ENCODE peak calls at places on chromosome 3, in nine cellular contexts. N is pancreas; T is CD8-positive, alpha-beta T cell; G is stomach; U is cardiac muscle cell; M is GM23338; W is heart left ventricle; R is adrenal gland; K is upper lobe of right lung. H is an unnamed sample.

GRCh38 chr3:165725296-165725695 is 111.9 kb downstream of the BCHE start:
- DNase-seq in W (no peak), M (no peak), N (no peak), T (no peak), K (no peak), R (no peak), U (no peak), G (no peak), H (no peak)

GRCh38 chr3:156619376-156619775 is 55.0 kb upstream of the TIPARP start:
- DNase-seq in R (no peak), T (no peak), U (no peak), K (no peak), W (no peak), G (no peak), M (no peak), N (no peak), H (no peak)

GRCh38 chr3:115071611-115072010 is 75.5 kb downstream of the ZBTB20 start:
- DNase-seq in M (no peak), T (no peak), R (no peak), W (no peak), N (no peak), U (no peak), K (no peak), G (no peak), H (no peak)

GRCh38 chr3:16243706-16244490 is 20.8 kb downstream of the DPH3 start:
- DNase-seq in W (peak; percentile 81), M (no peak), U (peak; percentile 58), T (no peak), G (no peak), R (no peak), N (no peak), K (no peak), H (no peak)

GRCh38 chr3:123883656-123884257 is 375 bp downstream of the MYLK start:
- DNase-seq in M (peak; percentile 69), G (no peak), N (peak; percentile 31), T (no peak), K (no peak), U (peak; percentile 34), R (no peak), W (no peak), H (no peak)

GRCh38 chr3:182241777-182242556 is 530.2 kb downstream of the SOX2 start:
- DNase-seq in W (peak; percentile 69), T (no peak), N (no peak), M (no peak), G (no peak), U (peak; percentile 42), R (peak; percentile 19), K (no peak), H (no peak)

GRCh38 chr3:196246612-196247308 is 30.4 kb downstream of the SLC51A start:
- DNase-seq in R (no peak), M (no peak), W (no peak), K (no peak), G (no peak), N (no peak), T (no peak), U (no peak), H (no peak)

GRCh38 chr3:52405066-52405465 is 39.8 kb downstream of the SEMA3G start:
- DNase-seq in K (peak; percentile 59), T (no peak), U (no peak), R (no peak), G (no peak), W (peak; percentile 16), N (no peak), M (no peak), H (no peak)

GRCh38 chr3:140216249-140216648 is 281.3 kb downstream of the CLSTN2 start:
- DNase-seq in M (peak; percentile 16), G (no peak), U (no peak), R (no peak), N (no peak), K (no peak), T (no peak), W (no peak), H (no peak)

GRCh38 chr3:15637131-15637951 is 35.8 kb downstream of the BTD start:
- DNase-seq in W (no peak), U (no peak), T (no peak), G (no peak), K (no peak), R (no peak), M (no peak), N (no peak), H (no peak)

GRCh38 chr3:47661121-47661752 is 82.6 kb upstream of the CSPG5 start:
- DNase-seq in N (peak; percentile 74), U (no peak), W (peak; percentile 33), T (no peak), G (no peak), R (no peak), K (no peak), M (no peak), H (no peak)

DNA sequence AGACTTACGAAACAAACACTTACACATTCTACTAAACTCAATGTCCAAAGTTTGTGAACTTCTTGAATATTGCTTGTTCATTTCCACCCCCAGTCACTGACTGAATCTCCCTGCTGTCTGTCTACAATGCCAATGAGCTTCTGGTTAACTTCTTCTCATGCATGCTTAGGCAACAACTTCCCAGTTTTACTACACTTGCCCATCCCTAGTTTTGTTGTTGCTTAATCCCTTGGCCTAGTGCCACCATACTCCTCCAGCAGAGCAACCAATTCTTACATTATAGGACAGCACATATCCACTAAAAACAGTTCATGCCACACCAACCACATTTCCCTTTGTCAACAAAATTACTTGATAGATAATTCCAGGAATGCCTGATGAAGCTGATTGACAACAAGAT is 40.9 kb upstream of the CCR2 start:
- DNase-seq in M (no peak), G (no peak), R (peak; percentile 33), U (no peak), K (no peak), N (no peak), T (no peak), W (peak; percentile 34), H (peak; percentile 29)
- H3K4me1 ChIP-seq in M (peaks cover 5% of the 10 kb centered on the region), G (no peaks in the 10 kb centered on the region), R (no peaks in the 10 kb centered on the region), U (no peaks in the 10 kb centered on the region), K (peaks cover 14% of the 10 kb centered on the region), N (no peaks in the 10 kb centered on the region), T (no peaks in the 10 kb centered on the region), W (no peaks in the 10 kb centered on the region), H (no peaks in the 10 kb centered on the region)

DNA sequence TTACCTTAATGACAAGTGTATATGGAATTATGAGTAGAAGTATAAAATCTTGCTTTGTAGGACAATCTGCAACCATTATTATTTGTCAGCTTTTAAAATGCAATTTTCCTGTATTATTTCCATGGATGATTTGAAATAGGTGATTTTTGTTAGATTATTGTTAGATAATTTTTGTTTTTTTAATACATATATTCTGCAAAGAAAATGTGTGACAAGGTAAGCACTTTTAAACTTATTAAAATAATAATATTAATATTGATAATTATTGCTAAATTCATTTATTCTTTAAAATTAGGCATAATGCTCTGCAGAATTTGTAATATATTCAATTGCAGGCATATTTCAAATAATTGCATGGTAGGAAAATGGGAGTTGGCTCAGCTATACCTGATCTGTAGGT is 329.5 kb downstream of the CADM2 start:
- DNase-seq in U (no peak), G (no peak), R (no peak), K (no peak), W (no peak), M (no peak), T (no peak), N (no peak), H (no peak)
- H3K27ac ChIP-seq in U (no peak overlapping the region), G (no peak overlapping the region), R (no peak overlapping the region), K (no peak overlapping the region), W (no peak overlapping the region), M (no peak overlapping the region), T (no peak overlapping the region), N (no peak overlapping the region), H (no peak overlapping the region)

GRCh38 chr3:129972301-129972700 is 2.2 kb upstream of the TRH start:
- DNase-seq in G (no peak), W (no peak), M (no peak), R (no peak), U (no peak), K (no peak), N (no peak), T (no peak), H (no peak)

GRCh38 chr3:129971368-129972052 is 3.0 kb upstream of the TRH start:
- DNase-seq in W (no peak), U (no peak), T (no peak), M (peak; percentile 81), N (no peak), R (no peak), K (no peak), G (no peak), H (no peak)

GRCh38 chr3:129973853-129974252 is 667 bp upstream of the TRH start:
- DNase-seq in U (no peak), G (no peak), R (no peak), N (no peak), K (no peak), T (no peak), W (no peak), M (no peak), H (no peak)

GRCh38 chr3:129967761-129968160 is 6.8 kb upstream of the TRH start:
- DNase-seq in K (no peak), N (no peak), R (no peak), G (no peak), M (no peak), W (no peak), T (no peak), U (no peak), H (no peak)

DNA sequence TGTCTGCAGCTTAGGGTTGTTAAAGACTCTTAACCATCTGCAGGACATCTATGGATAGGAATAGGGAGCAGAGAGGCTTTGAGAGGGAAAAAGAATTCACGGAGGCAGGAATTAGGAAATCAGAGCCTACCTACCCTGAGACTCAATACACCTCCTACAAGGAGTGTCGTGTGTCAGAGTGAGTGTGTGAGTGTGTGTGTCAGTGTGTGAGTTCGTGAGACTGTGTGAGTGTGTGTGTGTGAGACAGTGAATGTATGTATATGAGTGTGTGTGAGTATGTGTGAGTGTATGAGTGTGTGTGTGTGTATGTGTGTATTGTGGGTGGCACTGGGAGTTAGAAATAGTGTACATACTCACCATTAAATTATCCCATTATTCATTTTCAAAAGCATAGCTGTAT is 3.9 kb upstream of the TRH start:
- DNase-seq in R (no peak), W (no peak), N (no peak), M (no peak), G (no peak), K (no peak), T (no peak), U (no peak), H (no peak)
- H3K27me3 ChIP-seq in R (peaks cover 14% of the 10 kb centered on the region), W (peaks cover 21% of the 10 kb centered on the region), N (no peaks in the 10 kb centered on the region), M (peaks cover 97% of the 10 kb centered on the region), G (peaks cover 10% of the 10 kb centered on the region), K (peaks cover 25% of the 10 kb centered on the region), T (peaks cover 7% of the 10 kb centered on the region), U (peaks cover 70% of the 10 kb centered on the region), H (peaks cover 8% of the 10 kb centered on the region)

GRCh38 chr3:197953881-197954280 is 3.9 kb downstream of the RPL35A start:
- DNase-seq in M (no peak), N (no peak), K (no peak), W (peak; percentile 68), R (peak; percentile 67), U (peak; percentile 36), T (no peak), G (no peak), H (no peak)

GRCh38 chr3:197951392-197951990 is 1.5 kb downstream of the RPL35A start:
- DNase-seq in U (no peak), N (peak; percentile 22), G (no peak), R (no peak), W (no peak), K (no peak), M (no peak), T (no peak), H (no peak)

GRCh38 chr3:197950661-197951029 is 655 bp downstream of the RPL35A start:
- DNase-seq in M (no peak), U (no peak), N (no peak), W (no peak), K (no peak), R (no peak), G (no peak), T (no peak), H (no peak)

GRCh38 chr3:197952440-197952839 is 2.5 kb downstream of the RPL35A start:
- DNase-seq in U (no peak), M (no peak), R (no peak), T (no peak), N (no peak), G (no peak), W (no peak), K (no peak), H (no peak)

GRCh38 chr3:197953325-197953724 is 3.3 kb downstream of the RPL35A start:
- DNase-seq in N (no peak), T (no peak), K (no peak), M (no peak), R (no peak), G (no peak), U (no peak), W (no peak), H (no peak)
- H3K4me1 ChIP-seq in N (peaks cover 21% of the 10 kb centered on the region), T (peaks cover 39% of the 10 kb centered on the region), K (peaks cover 50% of the 10 kb centered on the region), M (peaks cover 15% of the 10 kb centered on the region), R (peaks cover 61% of the 10 kb centered on the region), G (peaks cover 71% of the 10 kb centered on the region), U (peaks cover 25% of the 10 kb centered on the region), W (peaks cover 35% of the 10 kb centered on the region), H (no peaks in the 10 kb centered on the region)

H was measured in small intestine.